ENCODE peak calls at places on chromosomes 4 and X, in four cellular contexts. One of them, this sample, is unnamed.

GRCh38 chr4:1293981-1294380 is 4.3 kb downstream of the MAEA start:
- DNase-seq in HepG2: no peak
- DNase-seq in pancreas: peak; percentile 73
- DNase-seq in heart left ventricle: peak; percentile 56
- DNase-seq in this sample: no peak

GRCh38 chrX:83336464-83336863 is 171.6 kb upstream of the POU3F4 start:
- DNase-seq in HepG2: no peak
- DNase-seq in pancreas: no peak
- DNase-seq in heart left ventricle: no peak
- DNase-seq in this sample: no peak

GRCh38 chr4:21954406-21954805 is 5.8 kb upstream of the KCNIP4 start:
- DNase-seq in HepG2: no peak
- DNase-seq in pancreas: no peak
- DNase-seq in heart left ventricle: no peak
- DNase-seq in this sample: no peak

GRCh38 chrX:10012776-10013175 is 45.6 kb downstream of the CLDN34 start:
- DNase-seq in HepG2: no peak
- DNase-seq in pancreas: no peak
- DNase-seq in heart left ventricle: no peak
- DNase-seq in this sample: no peak

GRCh38 chrX:78119521-78120227 is 15.6 kb downstream of the PGK1 start:
- DNase-seq in HepG2: no peak
- DNase-seq in pancreas: no peak
- DNase-seq in heart left ventricle: no peak
- DNase-seq in this sample: no peak

GRCh38 chrX:120999413-120999812 is 13.9 kb upstream of the CT47A1 start:
- DNase-seq in HepG2: no peak
- DNase-seq in pancreas: no peak
- DNase-seq in heart left ventricle: no peak
- DNase-seq in this sample: no peak

GRCh38 chrX:102745513-102746133 is 25.1 kb downstream of the GPRASP3 start:
- DNase-seq in HepG2: no peak
- DNase-seq in pancreas: peak; percentile 54
- DNase-seq in heart left ventricle: no peak
- DNase-seq in this sample: no peak

GRCh38 chrX:2894885-2895292 is 34.2 kb downstream of the ARSD start:
- DNase-seq in HepG2: peak; percentile 37
- DNase-seq in pancreas: no peak
- DNase-seq in heart left ventricle: no peak
- DNase-seq in this sample: no peak

GRCh38 chr4:55346851-55347255 is 811 bp downstream of the SRD5A3 start:
- DNase-seq in HepG2: no peak
- DNase-seq in pancreas: no peak
- DNase-seq in heart left ventricle: no peak
- DNase-seq in this sample: no peak

GRCh38 chr4:23773884-23774636 is 115.8 kb downstream of the PPARGC1A start:
- DNase-seq in HepG2: no peak
- DNase-seq in pancreas: no peak
- DNase-seq in heart left ventricle: no peak
- DNase-seq in this sample: no peak

GRCh38 chr4:52954771-52955170 is 92.7 kb downstream of the RASL11B start:
- DNase-seq in HepG2: no peak
- DNase-seq in pancreas: no peak
- DNase-seq in heart left ventricle: no peak
- DNase-seq in this sample: no peak

GRCh38 chr4:80831383-80832361 is 198.8 kb upstream of the BMP3 start:
- DNase-seq in HepG2: no peak
- DNase-seq in pancreas: no peak
- DNase-seq in heart left ventricle: no peak
- DNase-seq in this sample: peak; percentile 84

GRCh38 chr4:92234393-92235176 is 69.2 kb upstream of the GRID2 start:
- DNase-seq in HepG2: peak; percentile 39
- DNase-seq in pancreas: no peak
- DNase-seq in heart left ventricle: no peak
- DNase-seq in this sample: peak; percentile 94

GRCh38 chr4:56511098-56511497 is 5.5 kb downstream of the ARL9 start:
- DNase-seq in HepG2: no peak
- DNase-seq in pancreas: no peak
- DNase-seq in heart left ventricle: peak; percentile 35
- DNase-seq in this sample: no peak

GRCh38 chr4:128751354-128751753 is 58.1 kb upstream of the JADE1 start:
- DNase-seq in HepG2: no peak
- DNase-seq in pancreas: no peak
- DNase-seq in heart left ventricle: no peak
- DNase-seq in this sample: no peak

GRCh38 chr4:154564311-154564710 is 1.5 kb downstream of the FGB start:
- DNase-seq in HepG2: no peak
- DNase-seq in pancreas: no peak
- DNase-seq in heart left ventricle: no peak
- DNase-seq in this sample: no peak

GRCh38 chr4:154559931-154560801 is 2.6 kb upstream of the FGB start:
- DNase-seq in HepG2: peak; percentile 96
- DNase-seq in pancreas: no peak
- DNase-seq in heart left ventricle: no peak
- DNase-seq in this sample: no peak

GRCh38 chr4:154560824-154561231 is 2.0 kb upstream of the FGB start:
- DNase-seq in HepG2: peak; percentile 90
- DNase-seq in pancreas: no peak
- DNase-seq in heart left ventricle: no peak
- DNase-seq in this sample: peak; percentile 79

GRCh38 chr4:154562697-154563254 is at the start of gene FGB:
- DNase-seq in HepG2: no peak
- DNase-seq in pancreas: no peak
- DNase-seq in heart left ventricle: no peak
- DNase-seq in this sample: no peak

DNA sequence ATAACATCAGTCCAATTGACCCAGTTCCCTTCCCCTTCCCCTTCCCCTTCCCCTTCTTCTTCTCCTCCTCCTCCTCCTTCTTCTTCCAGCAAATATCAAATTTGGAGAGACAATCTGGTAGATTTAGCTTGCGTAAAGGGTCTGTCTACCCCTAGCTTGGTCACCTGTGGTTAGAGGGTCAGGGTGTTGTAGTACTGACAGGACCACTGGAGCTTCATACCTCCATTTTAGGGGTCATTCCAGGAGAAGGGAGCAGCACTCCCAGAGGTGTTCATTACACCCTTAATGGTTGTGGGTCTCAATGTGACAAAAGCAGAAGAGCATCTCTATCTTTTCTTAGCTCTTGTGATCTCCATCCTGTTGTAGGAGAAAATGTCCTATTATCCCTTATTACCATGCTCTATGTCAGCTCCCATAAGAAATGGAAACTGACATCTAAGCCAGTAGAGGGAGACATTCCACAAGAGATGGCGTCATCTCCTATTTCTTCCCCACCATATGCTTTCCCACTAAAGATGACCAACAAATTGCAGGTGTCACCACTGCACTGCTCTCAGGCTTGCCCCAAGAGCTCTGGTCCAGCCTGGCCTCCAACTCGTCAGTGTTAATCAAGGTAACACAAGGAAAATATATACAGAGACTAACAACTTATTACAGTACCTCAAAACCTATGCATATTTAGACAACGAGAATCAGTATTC is 3.5 kb upstream of the FGB start:
- DNase-seq in HepG2: peak; percentile 87
- DNase-seq in pancreas: no peak
- DNase-seq in heart left ventricle: no peak
- DNase-seq in this sample: peak; percentile 63
- TF ChIP-seq CTCF in HepG2: peak; percentile 96
- TF ChIP-seq CTCF in pancreas: peak; percentile 37
- TF ChIP-seq CTCF in heart left ventricle: peak; percentile 19
- TF ChIP-seq CTCF in this sample: peak; percentile 72

GRCh38 chr4:41539711-41540110 is 1.8 kb downstream of the LIMCH1 start:
- DNase-seq in HepG2: no peak
- DNase-seq in pancreas: no peak
- DNase-seq in heart left ventricle: no peak
- DNase-seq in this sample: no peak
- H3K27ac ChIP-seq in HepG2: no peak overlapping the region
- H3K27ac ChIP-seq in pancreas: no peak overlapping the region
- H3K27ac ChIP-seq in heart left ventricle: peak overlapping the region; percentile 75
- H3K27ac ChIP-seq in this sample: no peak overlapping the region

DNA sequence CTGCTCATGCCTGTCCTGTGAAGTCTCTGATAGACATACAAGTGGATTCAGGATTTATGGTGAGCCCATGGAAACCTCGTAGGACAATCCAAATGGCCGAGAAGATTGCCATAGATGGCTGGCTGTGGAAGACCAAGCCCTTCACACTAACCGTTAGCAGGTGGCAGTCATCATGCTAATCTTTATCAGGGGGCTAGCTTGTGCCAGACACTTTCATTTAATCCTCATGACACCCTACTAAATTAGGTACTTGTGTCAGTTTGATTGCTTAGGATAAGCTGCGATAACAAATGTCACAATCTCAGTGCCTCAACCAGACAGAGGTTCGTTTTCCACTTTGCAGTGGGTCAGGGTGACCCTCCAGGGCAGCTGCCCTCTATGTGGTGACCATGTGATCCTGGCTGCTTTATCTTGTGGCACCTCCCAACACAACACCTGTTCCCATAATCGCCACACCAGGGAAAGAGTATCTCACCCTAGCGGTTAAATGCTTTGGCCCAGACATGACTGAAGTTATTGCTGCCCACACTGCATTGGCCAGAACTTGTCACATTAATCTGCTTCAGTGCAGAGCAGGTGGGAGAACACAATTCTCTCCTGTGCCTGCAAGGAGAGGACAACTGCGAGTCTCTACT is 60.8 kb downstream of the REPS2 start:
- DNase-seq in HepG2: peak; percentile 4
- DNase-seq in pancreas: no peak
- DNase-seq in heart left ventricle: no peak
- DNase-seq in this sample: peak; percentile 6
- TF ChIP-seq CTCF in HepG2: peak; percentile 54
- TF ChIP-seq CTCF in pancreas: no peak
- TF ChIP-seq CTCF in heart left ventricle: peak; percentile 10
- TF ChIP-seq CTCF in this sample: peak; percentile 10

GRCh38 chr4:167196386-167196785 is 37.9 kb downstream of the SPOCK3 start:
- DNase-seq in HepG2: peak; percentile 33
- DNase-seq in pancreas: no peak
- DNase-seq in heart left ventricle: no peak
- DNase-seq in this sample: peak; percentile 9
- H3K27ac ChIP-seq in HepG2: no peak overlapping the region
- H3K27ac ChIP-seq in pancreas: peak overlapping the region; percentile 17
- H3K27ac ChIP-seq in heart left ventricle: no peak overlapping the region
- H3K27ac ChIP-seq in this sample: no peak overlapping the region

GRCh38 chr4:112266823-112267222 is 18.9 kb downstream of the TIFA start:
- DNase-seq in HepG2: no peak
- DNase-seq in pancreas: no peak
- DNase-seq in heart left ventricle: no peak
- DNase-seq in this sample: peak; percentile 14
- TF ChIP-seq CTCF in HepG2: no peak
- TF ChIP-seq CTCF in pancreas: no peak
- TF ChIP-seq CTCF in heart left ventricle: peak; percentile 44
- TF ChIP-seq CTCF in this sample: peak; percentile 46

GRCh38 chr4:70443329-70443728 is 28.7 kb upstream of the MUC7 start:
- DNase-seq in HepG2: no peak
- DNase-seq in pancreas: no peak
- DNase-seq in heart left ventricle: no peak
- DNase-seq in this sample: no peak
- H3K27ac ChIP-seq in HepG2: no peak overlapping the region
- H3K27ac ChIP-seq in pancreas: no peak overlapping the region
- H3K27ac ChIP-seq in heart left ventricle: no peak overlapping the region
- H3K27ac ChIP-seq in this sample: no peak overlapping the region

GRCh38 chr4:184664445-184665210 is 15.1 kb downstream of the PRIMPOL start:
- DNase-seq in HepG2: no peak
- DNase-seq in pancreas: no peak
- DNase-seq in heart left ventricle: no peak
- DNase-seq in this sample: no peak
- TF ChIP-seq CTCF in HepG2: no peak
- TF ChIP-seq CTCF in pancreas: no peak
- TF ChIP-seq CTCF in heart left ventricle: no peak
- TF ChIP-seq CTCF in this sample: no peak

GRCh38 chrX:98380556-98380955 is 1496.8 kb downstream of the RPA4 start:
- DNase-seq in HepG2: no peak
- DNase-seq in pancreas: peak; percentile 12
- DNase-seq in heart left ventricle: no peak
- DNase-seq in this sample: no peak
- H3K27ac ChIP-seq in HepG2: no peak overlapping the region
- H3K27ac ChIP-seq in pancreas: no peak overlapping the region
- H3K27ac ChIP-seq in heart left ventricle: no peak overlapping the region
- H3K27ac ChIP-seq in this sample: no peak overlapping the region

DNA sequence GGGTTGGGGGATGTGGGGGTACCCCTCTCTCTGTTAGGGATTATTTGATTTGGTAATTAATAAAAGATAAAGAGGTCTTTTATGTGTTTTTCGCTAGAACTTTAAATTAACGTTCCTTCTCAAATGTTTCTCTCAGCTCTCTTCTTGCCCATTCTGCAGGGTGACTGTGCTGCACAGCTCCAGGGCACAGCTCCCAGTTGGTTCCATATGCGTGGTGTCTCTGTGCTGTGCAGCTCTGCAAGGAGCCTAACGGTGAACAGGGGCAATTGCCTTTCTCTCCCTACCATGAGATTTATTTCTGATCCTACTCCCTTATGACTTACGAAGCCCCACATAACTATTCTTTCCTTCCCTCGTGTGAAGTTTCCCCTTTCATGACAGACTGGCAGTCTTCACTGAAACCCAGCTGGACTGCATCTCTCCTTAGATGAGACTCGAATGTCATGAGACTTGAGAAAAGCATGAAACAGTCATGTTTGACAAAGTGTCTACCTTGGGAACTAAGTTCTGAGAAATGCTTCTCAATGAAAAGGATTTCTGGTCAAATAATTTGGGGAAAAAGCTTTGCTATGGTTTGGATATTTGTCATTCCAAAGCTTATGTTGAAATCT is 50.2 kb upstream of the SPRY1 start:
- DNase-seq in HepG2: no peak
- DNase-seq in pancreas: no peak
- DNase-seq in heart left ventricle: no peak
- DNase-seq in this sample: no peak
- TF ChIP-seq CTCF in HepG2: no peak
- TF ChIP-seq CTCF in pancreas: no peak
- TF ChIP-seq CTCF in heart left ventricle: no peak
- TF ChIP-seq CTCF in this sample: no peak

GRCh38 chr4:6940744-6941137 is 31.1 kb downstream of the TBC1D14 start:
- DNase-seq in HepG2: no peak
- DNase-seq in pancreas: peak; percentile 45
- DNase-seq in heart left ventricle: no peak
- DNase-seq in this sample: no peak
- H3K27ac ChIP-seq in HepG2: no peak overlapping the region
- H3K27ac ChIP-seq in pancreas: no peak overlapping the region
- H3K27ac ChIP-seq in heart left ventricle: no peak overlapping the region
- H3K27ac ChIP-seq in this sample: no peak overlapping the region

This sample was measured in mammary epithelial cell.